ENCODE peak calls at places on chromosomes 5 and 9, in five cellular contexts. One of them, this sample, is unnamed.

GRCh38 chr9:126474201-126474765 is 139.4 kb upstream of the LMX1B start:
- DNase-seq in DND-41: no peak
- DNase-seq in EL: peak
- DNase-seq in AML-193: no peak
- DNase-seq in left lung: no peak
- DNase-seq in this sample: no peak

GRCh38 chr9:133726401-133727276 is 11.5 kb downstream of the SARDH start:
- DNase-seq in left lung: peak
- DNase-seq in EL: peak
- DNase-seq in AML-193: peak
- DNase-seq in DND-41: peak
- DNase-seq in this sample: peak

GRCh38 chr5:68239485-68239884 is 23.9 kb downstream of the PIK3R1 start:
- DNase-seq in AML-193: peak
- DNase-seq in EL: peak
- DNase-seq in left lung: peak
- DNase-seq in DND-41: peak
- DNase-seq in this sample: peak

GRCh38 chr9:90642570-90643539 is at the start of gene DIRAS2:
- DNase-seq in AML-193: no peak
- DNase-seq in DND-41: no peak
- DNase-seq in left lung: peak
- DNase-seq in EL: peak
- DNase-seq in this sample: no peak

GRCh38 chr9:135533093-135533492 is 11.9 kb downstream of the LCN1 start:
- DNase-seq in left lung: no peak
- DNase-seq in AML-193: no peak
- DNase-seq in EL: no peak
- DNase-seq in DND-41: no peak
- DNase-seq in this sample: no peak

GRCh38 chr9:5500441-5501235 is 9.7 kb upstream of the PDCD1LG2 start:
- DNase-seq in EL: peak
- DNase-seq in DND-41: no peak
- DNase-seq in left lung: no peak
- DNase-seq in AML-193: no peak
- DNase-seq in this sample: no peak

GRCh38 chr9:127788337-127789011 is 2.6 kb downstream of the CDK9 start:
- DNase-seq in left lung: no peak
- DNase-seq in DND-41: no peak
- DNase-seq in AML-193: no peak
- DNase-seq in EL: no peak
- DNase-seq in this sample: no peak

GRCh38 chr9:19161257-19162025 is 34.1 kb upstream of the PLIN2 start:
- DNase-seq in EL: peak
- DNase-seq in AML-193: peak
- DNase-seq in DND-41: peak
- DNase-seq in left lung: no peak
- DNase-seq in this sample: peak

GRCh38 chr9:96135904-96136303 is 166.1 kb downstream of the HSD17B3 start:
- DNase-seq in DND-41: no peak
- DNase-seq in left lung: no peak
- DNase-seq in EL: no peak
- DNase-seq in AML-193: no peak
- DNase-seq in this sample: no peak

GRCh38 chr9:10612649-10613398 is at the start of gene PTPRD:
- DNase-seq in left lung: peak
- DNase-seq in AML-193: no peak
- DNase-seq in EL: peak
- DNase-seq in DND-41: no peak
- DNase-seq in this sample: no peak

GRCh38 chr9:120708526-120709224 is 5.6 kb downstream of the MEGF9 start:
- DNase-seq in left lung: no peak
- DNase-seq in EL: peak
- DNase-seq in DND-41: no peak
- DNase-seq in AML-193: no peak
- DNase-seq in this sample: no peak

GRCh38 chr5:179607449-179607931 is 16.0 kb downstream of the HNRNPH1 start:
- DNase-seq in AML-193: no peak
- DNase-seq in DND-41: no peak
- DNase-seq in left lung: no peak
- DNase-seq in EL: no peak
- DNase-seq in this sample: no peak

GRCh38 chr9:134396825-134397224 is 70.6 kb downstream of the RXRA start:
- DNase-seq in left lung: no peak
- DNase-seq in DND-41: peak
- DNase-seq in AML-193: peak
- DNase-seq in EL: peak
- DNase-seq in this sample: peak

GRCh38 chr9:131361202-131361833 is 32.6 kb upstream of the PRRC2B start:
- DNase-seq in DND-41: peak
- DNase-seq in left lung: peak
- DNase-seq in EL: no peak
- DNase-seq in AML-193: no peak
- DNase-seq in this sample: peak

GRCh38 chr5:1724822-1725602 is 74.6 kb downstream of the MRPL36 start:
- DNase-seq in AML-193: no peak
- DNase-seq in EL: no peak
- DNase-seq in DND-41: no peak
- DNase-seq in left lung: peak
- DNase-seq in this sample: no peak

GRCh38 chr5:39648539-39649200 is 223.9 kb upstream of the DAB2 start:
- DNase-seq in EL: peak
- DNase-seq in AML-193: no peak
- DNase-seq in DND-41: no peak
- DNase-seq in left lung: no peak
- DNase-seq in this sample: peak

GRCh38 chr5:135456238-135457099 is 4.3 kb upstream of the TIFAB start:
- DNase-seq in left lung: no peak
- DNase-seq in EL: peak
- DNase-seq in DND-41: no peak
- DNase-seq in AML-193: no peak
- DNase-seq in this sample: peak

This sample was measured in HL-60.